ENCODE peak calls at places on chromosomes 3 and 15, in six cellular contexts. One of them, this sample, is unnamed.

GRCh38 chr3:135229018-135229495 is 434.0 kb downstream of the EPHB1 start:
- DNase-seq in cardiac fibroblast: no peak
- DNase-seq in tibial artery: no peak
- DNase-seq in kidney epithelial cell: no peak
- DNase-seq in choroid plexus epithelial cell: no peak
- DNase-seq in right atrium auricular region: no peak
- DNase-seq in this sample: no peak

GRCh38 chr15:86002444-86002843 is 77.2 kb upstream of the AGBL1 start:
- DNase-seq in cardiac fibroblast: no peak
- DNase-seq in tibial artery: no peak
- DNase-seq in kidney epithelial cell: no peak
- DNase-seq in choroid plexus epithelial cell: no peak
- DNase-seq in right atrium auricular region: no peak
- DNase-seq in this sample: no peak

GRCh38 chr15:74958320-74958907 is 1.8 kb upstream of the RPP25 start:
- DNase-seq in cardiac fibroblast: peak; percentile 34
- DNase-seq in tibial artery: peak; percentile 75
- DNase-seq in kidney epithelial cell: no peak
- DNase-seq in choroid plexus epithelial cell: no peak
- DNase-seq in right atrium auricular region: peak; percentile 80
- DNase-seq in this sample: peak; percentile 46

GRCh38 chr3:166304509-166305063 is 467.4 kb upstream of the BCHE start:
- DNase-seq in cardiac fibroblast: no peak
- DNase-seq in tibial artery: no peak
- DNase-seq in kidney epithelial cell: no peak
- DNase-seq in choroid plexus epithelial cell: no peak
- DNase-seq in right atrium auricular region: no peak
- DNase-seq in this sample: no peak

GRCh38 chr3:188974856-188975611 is 196.7 kb upstream of the TPRG1 start:
- DNase-seq in cardiac fibroblast: no peak
- DNase-seq in tibial artery: no peak
- DNase-seq in kidney epithelial cell: no peak
- DNase-seq in choroid plexus epithelial cell: peak; percentile 45
- DNase-seq in right atrium auricular region: no peak
- DNase-seq in this sample: no peak

GRCh38 chr3:167095976-167096375 is 284.1 kb downstream of the ZBBX start:
- DNase-seq in cardiac fibroblast: no peak
- DNase-seq in tibial artery: no peak
- DNase-seq in kidney epithelial cell: no peak
- DNase-seq in choroid plexus epithelial cell: no peak
- DNase-seq in right atrium auricular region: no peak
- DNase-seq in this sample: no peak

GRCh38 chr3:145017959-145018358 is 1046.3 kb downstream of the DIPK2A start:
- DNase-seq in cardiac fibroblast: peak; percentile 21
- DNase-seq in tibial artery: no peak
- DNase-seq in kidney epithelial cell: peak; percentile 44
- DNase-seq in choroid plexus epithelial cell: peak; percentile 78
- DNase-seq in right atrium auricular region: no peak
- DNase-seq in this sample: no peak

GRCh38 chr3:19074257-19074938 is 73.9 kb upstream of the KCNH8 start:
- DNase-seq in cardiac fibroblast: no peak
- DNase-seq in tibial artery: no peak
- DNase-seq in kidney epithelial cell: no peak
- DNase-seq in choroid plexus epithelial cell: no peak
- DNase-seq in right atrium auricular region: no peak
- DNase-seq in this sample: no peak

GRCh38 chr3:122395582-122395981 is 11.6 kb downstream of the FAM162A start:
- DNase-seq in cardiac fibroblast: no peak
- DNase-seq in tibial artery: no peak
- DNase-seq in kidney epithelial cell: no peak
- DNase-seq in choroid plexus epithelial cell: no peak
- DNase-seq in right atrium auricular region: no peak
- DNase-seq in this sample: no peak

GRCh38 chr3:160981217-160981938 is 123.8 kb downstream of the B3GALNT1 start:
- DNase-seq in cardiac fibroblast: peak; percentile 69
- DNase-seq in tibial artery: peak; percentile 48
- DNase-seq in kidney epithelial cell: no peak
- DNase-seq in choroid plexus epithelial cell: peak; percentile 47
- DNase-seq in right atrium auricular region: peak; percentile 58
- DNase-seq in this sample: no peak

GRCh38 chr3:42070089-42070885 is 20.9 kb upstream of the TRAK1 start:
- DNase-seq in cardiac fibroblast: no peak
- DNase-seq in tibial artery: no peak
- DNase-seq in kidney epithelial cell: no peak
- DNase-seq in choroid plexus epithelial cell: no peak
- DNase-seq in right atrium auricular region: no peak
- DNase-seq in this sample: no peak

DNA sequence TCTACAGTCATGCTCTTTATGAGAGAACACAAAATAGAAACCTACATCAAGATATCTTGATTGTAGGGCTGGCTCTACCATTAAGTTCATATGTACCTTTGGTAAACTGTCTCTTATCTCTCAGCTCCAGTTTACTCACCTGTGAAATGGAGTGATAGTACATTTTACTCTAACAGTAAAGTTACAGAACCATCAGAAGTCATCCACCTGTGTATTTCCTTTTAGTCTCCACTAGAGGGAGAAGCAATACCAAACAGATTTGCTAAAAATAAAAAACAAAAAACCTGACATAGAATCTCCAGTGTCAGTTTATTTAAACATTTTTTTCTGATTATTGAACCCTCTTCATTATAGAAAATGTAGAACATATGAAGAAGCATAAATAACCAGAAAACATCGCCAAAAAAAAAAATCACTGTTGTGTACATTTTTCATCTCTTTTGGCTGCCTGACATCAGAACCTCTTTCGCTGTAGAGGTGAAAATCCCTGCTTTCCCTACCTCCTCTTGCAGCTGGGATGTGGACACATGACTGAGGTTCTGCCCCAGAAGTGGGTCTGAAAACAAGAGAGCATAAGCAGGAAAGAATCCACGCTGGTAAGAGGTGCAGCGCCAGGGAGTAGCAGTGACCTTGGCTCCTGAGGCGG is 48.7 kb upstream of the WDR72 start:
- DNase-seq in cardiac fibroblast: peak; percentile 18
- DNase-seq in tibial artery: no peak
- DNase-seq in kidney epithelial cell: no peak
- DNase-seq in choroid plexus epithelial cell: peak; percentile 12
- DNase-seq in right atrium auricular region: no peak
- DNase-seq in this sample: peak; percentile 16
- TF ChIP-seq CTCF in cardiac fibroblast: peak; percentile 55
- TF ChIP-seq CTCF in tibial artery: peak; percentile 72
- TF ChIP-seq CTCF in kidney epithelial cell: peak; percentile 63
- TF ChIP-seq CTCF in choroid plexus epithelial cell: no peak
- TF ChIP-seq CTCF in right atrium auricular region: peak; percentile 45
- TF ChIP-seq CTCF in this sample: peak; percentile 24

GRCh38 chr3:47159820-47160219 is 4.1 kb downstream of the SETD2 start:
- DNase-seq in cardiac fibroblast: no peak
- DNase-seq in tibial artery: no peak
- DNase-seq in kidney epithelial cell: no peak
- DNase-seq in choroid plexus epithelial cell: no peak
- DNase-seq in right atrium auricular region: no peak
- DNase-seq in this sample: no peak

GRCh38 chr3:47163023-47163989 is 607 bp downstream of the SETD2 start:
- DNase-seq in cardiac fibroblast: peak; percentile 38
- DNase-seq in tibial artery: peak; percentile 22
- DNase-seq in kidney epithelial cell: no peak
- DNase-seq in choroid plexus epithelial cell: peak; percentile 41
- DNase-seq in right atrium auricular region: peak; percentile 60
- DNase-seq in this sample: peak; percentile 61

GRCh38 chr3:47161983-47162694 is 1.8 kb downstream of the SETD2 start:
- DNase-seq in cardiac fibroblast: no peak
- DNase-seq in tibial artery: no peak
- DNase-seq in kidney epithelial cell: no peak
- DNase-seq in choroid plexus epithelial cell: peak; percentile 5
- DNase-seq in right atrium auricular region: no peak
- DNase-seq in this sample: no peak

GRCh38 chr3:47162695-47163022 is 1.3 kb downstream of the SETD2 start:
- DNase-seq in cardiac fibroblast: peak; percentile 20
- DNase-seq in tibial artery: no peak
- DNase-seq in kidney epithelial cell: no peak
- DNase-seq in choroid plexus epithelial cell: peak; percentile 24
- DNase-seq in right atrium auricular region: no peak
- DNase-seq in this sample: no peak

DNA sequence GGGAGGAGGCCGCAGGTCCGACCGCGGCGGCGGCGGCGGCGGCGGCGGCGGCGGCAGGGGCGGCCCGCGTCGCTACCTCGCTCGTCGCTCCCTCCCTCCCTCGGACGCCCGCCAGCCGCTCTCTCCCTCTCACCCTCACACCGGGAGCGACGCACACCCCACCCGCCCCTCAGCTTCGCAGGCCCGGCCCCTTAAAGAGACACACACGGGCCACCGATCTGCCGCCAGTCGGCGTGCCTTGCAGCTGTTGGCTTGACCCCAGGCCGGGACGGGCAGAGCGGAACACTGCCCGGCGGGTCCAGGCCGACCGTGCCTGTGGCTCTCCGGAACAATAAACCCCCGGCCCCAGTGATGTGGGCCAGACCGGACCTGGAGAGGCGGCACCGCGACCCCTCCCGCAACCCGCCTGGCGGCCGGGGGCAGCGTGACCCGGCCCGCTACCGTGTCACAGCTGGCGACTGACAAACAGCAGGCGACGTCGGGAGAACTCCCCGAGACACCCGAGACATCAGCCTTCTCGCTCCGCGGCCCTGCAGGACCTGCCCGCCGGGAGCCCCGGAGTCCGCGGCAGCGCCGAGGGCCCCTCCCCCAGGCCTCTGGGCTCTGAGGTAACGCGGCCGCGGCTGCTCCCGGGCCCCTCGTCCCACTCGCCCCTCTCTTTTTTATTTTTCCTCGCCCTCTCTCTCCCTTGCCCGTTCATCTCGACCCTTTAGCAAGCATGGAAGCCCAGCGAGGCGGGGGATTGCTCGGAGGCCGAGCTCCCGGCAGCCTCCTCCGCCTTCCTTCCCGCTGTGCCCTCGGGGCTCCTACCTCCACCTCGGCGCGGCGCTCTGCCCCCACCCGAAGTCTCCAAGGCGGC is at the start of gene SETD2:
- DNase-seq in cardiac fibroblast: peak; percentile 91
- DNase-seq in tibial artery: peak; percentile 95
- DNase-seq in kidney epithelial cell: peak; percentile 71
- DNase-seq in choroid plexus epithelial cell: peak; percentile 92
- DNase-seq in right atrium auricular region: peak; percentile 94
- DNase-seq in this sample: peak; percentile 93
- TF ChIP-seq CTCF in cardiac fibroblast: peak; percentile 16
- TF ChIP-seq CTCF in tibial artery: peak; percentile 28
- TF ChIP-seq CTCF in kidney epithelial cell: peak; percentile 37
- TF ChIP-seq CTCF in choroid plexus epithelial cell: peak; percentile 40
- TF ChIP-seq CTCF in right atrium auricular region: peak; percentile 9
- TF ChIP-seq CTCF in this sample: peak; percentile 66

GRCh38 chr3:184242297-184242685 is 6.5 kb downstream of the ALG3 start:
- DNase-seq in cardiac fibroblast: no peak
- DNase-seq in tibial artery: no peak
- DNase-seq in kidney epithelial cell: no peak
- DNase-seq in choroid plexus epithelial cell: no peak
- DNase-seq in right atrium auricular region: no peak
- DNase-seq in this sample: no peak

GRCh38 chr3:184241141-184241446 is 7.7 kb downstream of the ALG3 start:
- DNase-seq in cardiac fibroblast: no peak
- DNase-seq in tibial artery: no peak
- DNase-seq in kidney epithelial cell: no peak
- DNase-seq in choroid plexus epithelial cell: no peak
- DNase-seq in right atrium auricular region: no peak
- DNase-seq in this sample: no peak

GRCh38 chr3:184239710-184240109 is 9.1 kb downstream of the ALG3 start:
- DNase-seq in cardiac fibroblast: no peak
- DNase-seq in tibial artery: no peak
- DNase-seq in kidney epithelial cell: no peak
- DNase-seq in choroid plexus epithelial cell: no peak
- DNase-seq in right atrium auricular region: no peak
- DNase-seq in this sample: no peak

GRCh38 chr3:184240384-184241140 is 8.2 kb downstream of the ALG3 start:
- DNase-seq in cardiac fibroblast: peak; percentile 39
- DNase-seq in tibial artery: no peak
- DNase-seq in kidney epithelial cell: no peak
- DNase-seq in choroid plexus epithelial cell: peak; percentile 45
- DNase-seq in right atrium auricular region: no peak
- DNase-seq in this sample: peak; percentile 48

DNA sequence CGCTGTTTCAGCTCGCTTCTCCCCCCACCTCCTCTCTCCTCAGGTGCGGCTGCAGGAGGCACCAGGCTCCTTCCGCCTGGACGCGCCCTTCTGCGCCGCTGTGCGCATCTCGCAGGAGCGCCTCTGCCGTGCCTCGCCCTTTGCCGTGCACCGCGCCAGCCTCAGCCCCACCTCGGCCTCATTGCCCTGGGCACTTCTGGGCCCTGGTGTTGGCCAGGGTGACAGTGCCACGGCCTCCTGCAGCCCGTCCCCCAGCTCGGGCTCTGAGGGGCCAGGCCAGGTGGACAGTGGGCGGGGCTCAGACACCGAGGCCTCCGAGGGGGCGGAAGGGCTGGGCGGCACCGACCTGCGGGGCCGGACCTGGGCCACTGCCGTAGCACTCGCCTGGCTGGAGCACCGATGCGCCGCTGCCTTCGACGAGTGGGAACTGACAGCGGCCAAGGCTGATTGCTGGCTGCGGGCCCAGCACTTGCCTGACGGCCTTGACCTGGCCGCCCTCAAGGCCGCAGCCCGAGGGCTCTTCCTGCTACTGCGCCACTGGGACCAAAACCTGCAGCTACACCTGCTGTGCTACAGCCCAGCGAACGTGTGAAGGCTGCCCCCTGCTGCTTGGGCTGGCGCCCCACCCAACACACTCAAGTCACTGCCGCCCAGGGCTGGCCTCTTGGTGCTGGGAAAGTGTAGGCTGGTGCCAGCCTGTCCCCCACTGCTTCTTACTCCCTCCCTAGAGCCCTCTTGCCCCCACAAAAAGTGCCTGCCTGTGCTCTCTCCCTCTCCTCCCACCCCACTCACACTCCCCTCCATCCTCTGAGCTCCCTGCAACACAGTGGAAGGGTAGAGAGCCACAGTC is 7.1 kb downstream of the ALG3 start:
- DNase-seq in cardiac fibroblast: peak; percentile 52
- DNase-seq in tibial artery: no peak
- DNase-seq in kidney epithelial cell: no peak
- DNase-seq in choroid plexus epithelial cell: peak; percentile 56
- DNase-seq in right atrium auricular region: no peak
- DNase-seq in this sample: peak; percentile 59
- TF ChIP-seq CTCF in cardiac fibroblast: peak; percentile 57
- TF ChIP-seq CTCF in tibial artery: peak; percentile 29
- TF ChIP-seq CTCF in kidney epithelial cell: peak; percentile 72
- TF ChIP-seq CTCF in choroid plexus epithelial cell: peak; percentile 60
- TF ChIP-seq CTCF in right atrium auricular region: no peak
- TF ChIP-seq CTCF in this sample: peak; percentile 56

GRCh38 chr3:108406063-108406660 is 104.2 kb downstream of the MYH15 start:
- DNase-seq in cardiac fibroblast: no peak
- DNase-seq in tibial artery: no peak
- DNase-seq in kidney epithelial cell: no peak
- DNase-seq in choroid plexus epithelial cell: peak; percentile 25
- DNase-seq in right atrium auricular region: no peak
- DNase-seq in this sample: no peak

GRCh38 chr3:108408883-108409612 is 101.3 kb downstream of the MYH15 start:
- DNase-seq in cardiac fibroblast: no peak
- DNase-seq in tibial artery: no peak
- DNase-seq in kidney epithelial cell: no peak
- DNase-seq in choroid plexus epithelial cell: no peak
- DNase-seq in right atrium auricular region: no peak
- DNase-seq in this sample: no peak

GRCh38 chr3:108407858-108408257 is 102.5 kb downstream of the MYH15 start:
- DNase-seq in cardiac fibroblast: no peak
- DNase-seq in tibial artery: no peak
- DNase-seq in kidney epithelial cell: no peak
- DNase-seq in choroid plexus epithelial cell: no peak
- DNase-seq in right atrium auricular region: no peak
- DNase-seq in this sample: no peak

GRCh38 chr3:108404409-108404808 is 106.0 kb downstream of the MYH15 start:
- DNase-seq in cardiac fibroblast: peak; percentile 39
- DNase-seq in tibial artery: no peak
- DNase-seq in kidney epithelial cell: no peak
- DNase-seq in choroid plexus epithelial cell: peak; percentile 16
- DNase-seq in right atrium auricular region: no peak
- DNase-seq in this sample: no peak

GRCh38 chr3:108406661-108407206 is 103.7 kb downstream of the MYH15 start:
- DNase-seq in cardiac fibroblast: peak; percentile 83
- DNase-seq in tibial artery: no peak
- DNase-seq in kidney epithelial cell: peak; percentile 26
- DNase-seq in choroid plexus epithelial cell: peak; percentile 86
- DNase-seq in right atrium auricular region: no peak
- DNase-seq in this sample: peak; percentile 74
- TF ChIP-seq CTCF in cardiac fibroblast: peak; percentile 76
- TF ChIP-seq CTCF in tibial artery: peak; percentile 66
- TF ChIP-seq CTCF in kidney epithelial cell: peak; percentile 73
- TF ChIP-seq CTCF in choroid plexus epithelial cell: peak; percentile 86
- TF ChIP-seq CTCF in right atrium auricular region: peak; percentile 17
- TF ChIP-seq CTCF in this sample: peak; percentile 69